ENCODE peak calls at places on chromosomes 11 and 22, in eight cellular contexts. One of them, this sample, is unnamed.

GRCh38 chr22:50010676-50011446 is 1.7 kb downstream of the IL17REL start:
- DNase-seq in progenitor cell of endocrine pancreas: no peak
- DNase-seq in activated CD8-positive, alpha-beta T cell treated with anti-CD3 and anti-CD28 coated beads for 36 hours: peak
- DNase-seq in nephron progenitor cell: peak
- DNase-seq in mammary epithelial cell: no peak
- DNase-seq in foreskin fibroblast: no peak
- DNase-seq in cardiac muscle cell: no peak
- DNase-seq in spleen: no peak
- DNase-seq in this sample: peak

GRCh38 chr22:35488513-35488912 is 52.1 kb upstream of the RASD2 start:
- DNase-seq in progenitor cell of endocrine pancreas: no peak
- DNase-seq in spleen: no peak
- DNase-seq in nephron progenitor cell: no peak
- DNase-seq in foreskin fibroblast: no peak
- DNase-seq in mammary epithelial cell: no peak
- DNase-seq in activated CD8-positive, alpha-beta T cell treated with anti-CD3 and anti-CD28 coated beads for 36 hours: no peak
- DNase-seq in cardiac muscle cell: no peak
- DNase-seq in this sample: no peak

GRCh38 chr11:69442012-69442806 is 39.3 kb upstream of the LINC01488 start:
- DNase-seq in foreskin fibroblast: no peak
- DNase-seq in activated CD8-positive, alpha-beta T cell treated with anti-CD3 and anti-CD28 coated beads for 36 hours: peak
- DNase-seq in nephron progenitor cell: no peak
- DNase-seq in cardiac muscle cell: no peak
- DNase-seq in progenitor cell of endocrine pancreas: no peak
- DNase-seq in mammary epithelial cell: peak
- DNase-seq in spleen: peak
- DNase-seq in this sample: no peak

GRCh38 chr11:76455331-76455730 is 10.5 kb downstream of the EMSY start:
- DNase-seq in spleen: no peak
- DNase-seq in progenitor cell of endocrine pancreas: no peak
- DNase-seq in cardiac muscle cell: peak
- DNase-seq in foreskin fibroblast: no peak
- DNase-seq in nephron progenitor cell: peak
- DNase-seq in activated CD8-positive, alpha-beta T cell treated with anti-CD3 and anti-CD28 coated beads for 36 hours: no peak
- DNase-seq in mammary epithelial cell: no peak
- DNase-seq in this sample: no peak

GRCh38 chr11:3969613-3970012 is 114.1 kb downstream of the STIM1 start:
- DNase-seq in activated CD8-positive, alpha-beta T cell treated with anti-CD3 and anti-CD28 coated beads for 36 hours: peak
- DNase-seq in mammary epithelial cell: no peak
- DNase-seq in cardiac muscle cell: no peak
- DNase-seq in nephron progenitor cell: no peak
- DNase-seq in foreskin fibroblast: no peak
- DNase-seq in spleen: no peak
- DNase-seq in progenitor cell of endocrine pancreas: no peak
- DNase-seq in this sample: no peak

GRCh38 chr11:121415861-121416260 is 36.3 kb upstream of the SORL1 start:
- DNase-seq in activated CD8-positive, alpha-beta T cell treated with anti-CD3 and anti-CD28 coated beads for 36 hours: no peak
- DNase-seq in nephron progenitor cell: no peak
- DNase-seq in foreskin fibroblast: no peak
- DNase-seq in progenitor cell of endocrine pancreas: no peak
- DNase-seq in cardiac muscle cell: no peak
- DNase-seq in mammary epithelial cell: peak
- DNase-seq in spleen: no peak
- DNase-seq in this sample: no peak

GRCh38 chr22:30204015-30204741 is 42.4 kb downstream of the LIF start:
- DNase-seq in cardiac muscle cell: no peak
- DNase-seq in progenitor cell of endocrine pancreas: no peak
- DNase-seq in foreskin fibroblast: no peak
- DNase-seq in activated CD8-positive, alpha-beta T cell treated with anti-CD3 and anti-CD28 coated beads for 36 hours: no peak
- DNase-seq in nephron progenitor cell: no peak
- DNase-seq in mammary epithelial cell: no peak
- DNase-seq in spleen: no peak
- DNase-seq in this sample: peak

GRCh38 chr22:17237031-17237668 is 17.9 kb upstream of the ADA2 start:
- DNase-seq in activated CD8-positive, alpha-beta T cell treated with anti-CD3 and anti-CD28 coated beads for 36 hours: peak
- DNase-seq in foreskin fibroblast: no peak
- DNase-seq in spleen: no peak
- DNase-seq in nephron progenitor cell: no peak
- DNase-seq in cardiac muscle cell: no peak
- DNase-seq in mammary epithelial cell: no peak
- DNase-seq in progenitor cell of endocrine pancreas: no peak
- DNase-seq in this sample: peak

GRCh38 chr11:128692750-128693578 is 908 bp upstream of the FLI1 start:
- DNase-seq in nephron progenitor cell: peak
- DNase-seq in cardiac muscle cell: no peak
- DNase-seq in mammary epithelial cell: peak
- DNase-seq in activated CD8-positive, alpha-beta T cell treated with anti-CD3 and anti-CD28 coated beads for 36 hours: peak
- DNase-seq in spleen: peak
- DNase-seq in progenitor cell of endocrine pancreas: no peak
- DNase-seq in foreskin fibroblast: no peak
- DNase-seq in this sample: peak

GRCh38 chr11:45741032-45741431 is 63.9 kb upstream of the SLC35C1 start:
- DNase-seq in activated CD8-positive, alpha-beta T cell treated with anti-CD3 and anti-CD28 coated beads for 36 hours: no peak
- DNase-seq in cardiac muscle cell: peak
- DNase-seq in spleen: no peak
- DNase-seq in foreskin fibroblast: no peak
- DNase-seq in mammary epithelial cell: no peak
- DNase-seq in progenitor cell of endocrine pancreas: no peak
- DNase-seq in nephron progenitor cell: no peak
- DNase-seq in this sample: no peak

GRCh38 chr11:94884322-94884721 is 89.0 kb downstream of the CWC15 start:
- DNase-seq in foreskin fibroblast: no peak
- DNase-seq in progenitor cell of endocrine pancreas: no peak
- DNase-seq in nephron progenitor cell: no peak
- DNase-seq in cardiac muscle cell: no peak
- DNase-seq in activated CD8-positive, alpha-beta T cell treated with anti-CD3 and anti-CD28 coated beads for 36 hours: no peak
- DNase-seq in mammary epithelial cell: no peak
- DNase-seq in spleen: no peak
- DNase-seq in this sample: peak

GRCh38 chr22:24859587-24859986 is 53.6 kb downstream of the SGSM1 start:
- DNase-seq in progenitor cell of endocrine pancreas: no peak
- DNase-seq in activated CD8-positive, alpha-beta T cell treated with anti-CD3 and anti-CD28 coated beads for 36 hours: no peak
- DNase-seq in mammary epithelial cell: no peak
- DNase-seq in nephron progenitor cell: no peak
- DNase-seq in foreskin fibroblast: no peak
- DNase-seq in spleen: no peak
- DNase-seq in cardiac muscle cell: no peak
- DNase-seq in this sample: no peak

GRCh38 chr11:33753304-33753703 is 17.1 kb upstream of the CD59 start:
- DNase-seq in cardiac muscle cell: peak
- DNase-seq in spleen: no peak
- DNase-seq in foreskin fibroblast: peak
- DNase-seq in mammary epithelial cell: peak
- DNase-seq in nephron progenitor cell: no peak
- DNase-seq in activated CD8-positive, alpha-beta T cell treated with anti-CD3 and anti-CD28 coated beads for 36 hours: no peak
- DNase-seq in progenitor cell of endocrine pancreas: no peak
- DNase-seq in this sample: peak

GRCh38 chr11:88353835-88354496 is 16.4 kb upstream of the CTSC start:
- DNase-seq in activated CD8-positive, alpha-beta T cell treated with anti-CD3 and anti-CD28 coated beads for 36 hours: peak
- DNase-seq in spleen: no peak
- DNase-seq in foreskin fibroblast: no peak
- DNase-seq in cardiac muscle cell: no peak
- DNase-seq in mammary epithelial cell: no peak
- DNase-seq in nephron progenitor cell: no peak
- DNase-seq in progenitor cell of endocrine pancreas: no peak
- DNase-seq in this sample: no peak

GRCh38 chr11:795638-796564 is 2.2 kb downstream of the SLC25A22 start:
- DNase-seq in cardiac muscle cell: peak
- DNase-seq in mammary epithelial cell: peak
- DNase-seq in nephron progenitor cell: peak
- DNase-seq in spleen: peak
- DNase-seq in foreskin fibroblast: peak
- DNase-seq in progenitor cell of endocrine pancreas: no peak
- DNase-seq in activated CD8-positive, alpha-beta T cell treated with anti-CD3 and anti-CD28 coated beads for 36 hours: peak
- DNase-seq in this sample: peak

GRCh38 chr11:99410636-99411035 is 389.9 kb downstream of the CNTN5 start:
- DNase-seq in progenitor cell of endocrine pancreas: no peak
- DNase-seq in activated CD8-positive, alpha-beta T cell treated with anti-CD3 and anti-CD28 coated beads for 36 hours: no peak
- DNase-seq in spleen: no peak
- DNase-seq in mammary epithelial cell: no peak
- DNase-seq in nephron progenitor cell: no peak
- DNase-seq in cardiac muscle cell: no peak
- DNase-seq in foreskin fibroblast: no peak
- DNase-seq in this sample: no peak

GRCh38 chr11:68338041-68338800 is 25.8 kb downstream of the LRP5 start:
- DNase-seq in spleen: no peak
- DNase-seq in progenitor cell of endocrine pancreas: no peak
- DNase-seq in mammary epithelial cell: peak
- DNase-seq in foreskin fibroblast: no peak
- DNase-seq in nephron progenitor cell: no peak
- DNase-seq in activated CD8-positive, alpha-beta T cell treated with anti-CD3 and anti-CD28 coated beads for 36 hours: no peak
- DNase-seq in cardiac muscle cell: no peak
- DNase-seq in this sample: no peak

DNA sequence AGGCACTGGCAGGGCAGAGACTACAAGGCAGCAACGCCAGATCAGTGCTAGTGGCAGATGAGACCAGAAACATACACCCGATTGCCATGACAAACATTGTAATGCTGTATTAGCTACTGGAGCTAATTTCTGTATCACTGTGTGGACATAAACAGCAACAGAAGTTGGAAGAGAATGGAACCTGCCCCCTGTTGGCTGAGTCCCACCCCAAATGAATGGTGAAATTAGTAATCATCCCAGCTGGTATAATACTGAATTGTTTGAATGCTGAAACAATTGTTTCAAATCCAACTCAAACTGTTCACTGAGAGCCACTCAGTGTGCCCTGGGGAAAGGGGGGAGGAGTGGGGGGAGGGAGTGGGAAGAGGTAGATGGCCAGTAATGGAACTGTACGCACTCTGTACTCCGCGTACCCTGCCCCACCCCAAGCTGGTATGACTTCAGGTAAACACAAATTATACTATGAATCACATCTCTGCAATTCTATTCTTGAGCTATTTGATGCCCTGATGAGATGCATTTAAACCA is 11.2 kb upstream of the BIRC3 start:
- DNase-seq in mammary epithelial cell: peak
- DNase-seq in nephron progenitor cell: no peak
- DNase-seq in spleen: no peak
- DNase-seq in foreskin fibroblast: no peak
- DNase-seq in cardiac muscle cell: no peak
- DNase-seq in progenitor cell of endocrine pancreas: no peak
- DNase-seq in activated CD8-positive, alpha-beta T cell treated with anti-CD3 and anti-CD28 coated beads for 36 hours: peak
- DNase-seq in this sample: no peak
- TF ChIP-seq CTCF in mammary epithelial cell: no peak
- TF ChIP-seq CTCF in nephron progenitor cell: no peak
- TF ChIP-seq CTCF in spleen: no peak
- TF ChIP-seq CTCF in foreskin fibroblast: no peak
- TF ChIP-seq CTCF in cardiac muscle cell: no peak
- TF ChIP-seq CTCF in progenitor cell of endocrine pancreas: no peak
- TF ChIP-seq CTCF in activated CD8-positive, alpha-beta T cell treated with anti-CD3 and anti-CD28 coated beads for 36 hours: peak
- TF ChIP-seq CTCF in this sample: no peak

DNA sequence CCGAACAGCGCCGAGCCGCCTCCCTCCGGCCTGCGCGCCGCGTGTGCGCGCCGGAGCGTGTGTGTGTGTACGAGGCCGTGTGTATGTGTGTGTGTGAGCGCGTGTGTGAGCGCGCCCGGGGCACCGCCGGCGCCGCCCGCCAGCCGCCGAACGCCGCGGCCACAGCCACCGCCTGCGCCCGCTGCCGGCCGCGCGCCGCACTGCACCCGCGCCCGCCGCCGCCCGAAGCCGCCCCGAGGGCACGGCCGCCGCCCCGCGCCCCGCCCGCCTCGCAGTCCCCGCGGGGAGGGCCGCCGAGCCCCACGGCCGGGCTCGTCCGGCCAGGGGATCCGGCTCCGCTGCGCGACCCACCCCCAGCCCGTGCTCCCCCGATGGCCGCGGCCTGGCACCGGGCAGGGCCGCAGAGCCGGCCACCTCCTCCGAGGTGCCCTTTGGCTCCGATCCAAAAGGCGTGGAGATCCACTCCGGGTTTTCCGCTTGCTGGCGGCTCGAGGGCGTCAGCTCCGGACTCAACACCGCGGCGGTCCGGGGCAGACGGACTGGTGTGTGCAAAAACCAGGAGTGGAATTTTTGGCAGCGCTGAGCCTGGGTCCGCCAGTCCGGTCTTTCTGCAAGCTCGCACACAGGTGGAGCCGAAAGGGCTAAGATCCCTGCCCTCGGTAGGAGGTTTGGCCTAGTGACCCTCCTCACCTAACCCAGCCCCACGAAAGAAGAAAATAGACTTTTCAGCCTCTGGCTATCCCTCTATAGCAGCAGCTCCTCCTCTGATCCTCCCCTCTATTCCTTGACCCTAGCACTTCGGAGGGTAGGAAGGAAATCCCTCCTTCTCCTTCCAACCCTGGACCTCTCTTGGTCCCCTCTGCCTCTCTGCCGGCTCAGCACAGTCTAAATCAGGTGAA is at the start of gene SYT7:
- DNase-seq in foreskin fibroblast: peak
- DNase-seq in cardiac muscle cell: peak
- DNase-seq in mammary epithelial cell: peak
- DNase-seq in spleen: peak
- DNase-seq in nephron progenitor cell: peak
- DNase-seq in activated CD8-positive, alpha-beta T cell treated with anti-CD3 and anti-CD28 coated beads for 36 hours: peak
- DNase-seq in progenitor cell of endocrine pancreas: peak
- DNase-seq in this sample: peak
- TF ChIP-seq CTCF in foreskin fibroblast: no peak
- TF ChIP-seq CTCF in cardiac muscle cell: peak
- TF ChIP-seq CTCF in mammary epithelial cell: peak
- TF ChIP-seq CTCF in spleen: peak
- TF ChIP-seq CTCF in nephron progenitor cell: no peak
- TF ChIP-seq CTCF in activated CD8-positive, alpha-beta T cell treated with anti-CD3 and anti-CD28 coated beads for 36 hours: peak
- TF ChIP-seq CTCF in progenitor cell of endocrine pancreas: peak
- TF ChIP-seq CTCF in this sample: peak

GRCh38 chr11:12301379-12301778 is 76.0 kb upstream of the PARVA start:
- DNase-seq in spleen: no peak
- DNase-seq in activated CD8-positive, alpha-beta T cell treated with anti-CD3 and anti-CD28 coated beads for 36 hours: no peak
- DNase-seq in foreskin fibroblast: no peak
- DNase-seq in cardiac muscle cell: no peak
- DNase-seq in progenitor cell of endocrine pancreas: no peak
- DNase-seq in nephron progenitor cell: no peak
- DNase-seq in mammary epithelial cell: no peak
- DNase-seq in this sample: no peak

GRCh38 chr11:12306830-12307229 is 70.5 kb upstream of the PARVA start:
- DNase-seq in spleen: no peak
- DNase-seq in mammary epithelial cell: no peak
- DNase-seq in nephron progenitor cell: no peak
- DNase-seq in cardiac muscle cell: no peak
- DNase-seq in foreskin fibroblast: no peak
- DNase-seq in progenitor cell of endocrine pancreas: no peak
- DNase-seq in activated CD8-positive, alpha-beta T cell treated with anti-CD3 and anti-CD28 coated beads for 36 hours: no peak
- DNase-seq in this sample: no peak

GRCh38 chr11:12298610-12299009 is 78.8 kb upstream of the PARVA start:
- DNase-seq in nephron progenitor cell: no peak
- DNase-seq in spleen: no peak
- DNase-seq in cardiac muscle cell: no peak
- DNase-seq in mammary epithelial cell: no peak
- DNase-seq in progenitor cell of endocrine pancreas: no peak
- DNase-seq in foreskin fibroblast: no peak
- DNase-seq in activated CD8-positive, alpha-beta T cell treated with anti-CD3 and anti-CD28 coated beads for 36 hours: no peak
- DNase-seq in this sample: no peak

GRCh38 chr11:12303431-12304149 is 73.8 kb upstream of the PARVA start:
- DNase-seq in spleen: no peak
- DNase-seq in cardiac muscle cell: no peak
- DNase-seq in activated CD8-positive, alpha-beta T cell treated with anti-CD3 and anti-CD28 coated beads for 36 hours: no peak
- DNase-seq in progenitor cell of endocrine pancreas: no peak
- DNase-seq in foreskin fibroblast: no peak
- DNase-seq in nephron progenitor cell: no peak
- DNase-seq in mammary epithelial cell: no peak
- DNase-seq in this sample: no peak
- TF ChIP-seq CTCF in spleen: no peak
- TF ChIP-seq CTCF in cardiac muscle cell: no peak
- TF ChIP-seq CTCF in activated CD8-positive, alpha-beta T cell treated with anti-CD3 and anti-CD28 coated beads for 36 hours: no peak
- TF ChIP-seq CTCF in progenitor cell of endocrine pancreas: no peak
- TF ChIP-seq CTCF in foreskin fibroblast: no peak
- TF ChIP-seq CTCF in nephron progenitor cell: no peak
- TF ChIP-seq CTCF in mammary epithelial cell: no peak
- TF ChIP-seq CTCF in this sample: no peak

GRCh38 chr11:6497069-6497839 is at the start of gene DNHD1:
- DNase-seq in nephron progenitor cell: no peak
- DNase-seq in mammary epithelial cell: no peak
- DNase-seq in progenitor cell of endocrine pancreas: no peak
- DNase-seq in activated CD8-positive, alpha-beta T cell treated with anti-CD3 and anti-CD28 coated beads for 36 hours: no peak
- DNase-seq in foreskin fibroblast: no peak
- DNase-seq in spleen: no peak
- DNase-seq in cardiac muscle cell: no peak
- DNase-seq in this sample: no peak
- TF ChIP-seq CTCF in nephron progenitor cell: no peak
- TF ChIP-seq CTCF in mammary epithelial cell: no peak
- TF ChIP-seq CTCF in progenitor cell of endocrine pancreas: no peak
- TF ChIP-seq CTCF in activated CD8-positive, alpha-beta T cell treated with anti-CD3 and anti-CD28 coated beads for 36 hours: no peak
- TF ChIP-seq CTCF in foreskin fibroblast: no peak
- TF ChIP-seq CTCF in spleen: no peak
- TF ChIP-seq CTCF in cardiac muscle cell: no peak
- TF ChIP-seq CTCF in this sample: no peak